ENCODE peak calls at places on chromosome 5, in four cellular contexts. N is NB4; V is stimulated activated CD4-positive, alpha-beta T cell treated with anti-CD3 and anti-CD28 coated beads, Interleukin-4, amount 100 ng/mL, for 48 hours; Z is GM04504. X is an unnamed sample.

GRCh38 chr5:39437469-39437868 is 12.7 kb upstream of the DAB2 start:
- DNase-seq in V (no peak), N (no peak), Z (no peak), X (no peak)

GRCh38 chr5:126865299-126865698 is 88.4 kb downstream of the LMNB1 start:
- DNase-seq in V (no peak), Z (peak), N (no peak), X (no peak)

GRCh38 chr5:10695055-10695649 is 65.9 kb downstream of the DAP start:
- DNase-seq in N (peak), V (no peak), Z (peak), X (peak)

GRCh38 chr5:61631438-61631941 is 299.4 kb downstream of the ZSWIM6 start:
- DNase-seq in V (no peak), N (no peak), Z (no peak), X (peak)

GRCh38 chr5:30117134-30117533 is 1076.4 kb upstream of the CDH6 start:
- DNase-seq in Z (no peak), N (no peak), V (no peak), X (no peak)

GRCh38 chr5:137605377-137605776 is 106.3 kb upstream of the SPOCK1 start:
- DNase-seq in Z (no peak), V (no peak), N (no peak), X (peak)

GRCh38 chr5:170338933-170339779 is 41.6 kb upstream of the LCP2 start:
- DNase-seq in Z (no peak), N (peak), V (peak), X (no peak)

GRCh38 chr5:56282241-56282640 is 49.1 kb upstream of the ANKRD55 start:
- DNase-seq in V (no peak), Z (no peak), N (no peak), X (no peak)

GRCh38 chr5:148666353-148666752 is 12.0 kb upstream of the HTR4 start:
- DNase-seq in N (peak), V (no peak), Z (no peak), X (no peak)

GRCh38 chr5:4384649-4385048 is 755.5 kb upstream of the ADAMTS16 start:
- DNase-seq in Z (no peak), N (no peak), V (no peak), X (no peak)

GRCh38 chr5:74919487-74919886 is 53.3 kb upstream of the FAM169A start:
- DNase-seq in V (no peak), Z (peak), N (peak), X (peak)

X was measured in NCI-H1092 treated with DMSO at 0.1 percent for 48 hours.